ENCODE peak calls at places on chromosome 9, in five cellular contexts. L is brain microvascular endothelial cell, V is H9, Q is HFFc6, K is fibroblast of the aortic adventitia. D is an unnamed sample.

GRCh38 chr9:114910541-114910940 is 19.9 kb downstream of the TNFSF8 start:
- DNase-seq in L (no peak), K (no peak), V (no peak), Q (no peak), D (no peak)

GRCh38 chr9:87086536-87086935 is 139.2 kb upstream of the GAS1 start:
- DNase-seq in L (no peak), K (no peak), V (no peak), Q (no peak), D (no peak)

GRCh38 chr9:35664531-35665470 is at the start of gene ARHGEF39:
- DNase-seq in L (peak), Q (peak), V (peak), K (peak), D (peak)

GRCh38 chr9:105178106-105178505 is 66.3 kb upstream of the SLC44A1 start:
- DNase-seq in L (no peak), Q (no peak), K (no peak), V (no peak), D (no peak)

GRCh38 chr9:82597225-82598158 is 465.4 kb downstream of the RASEF start:
- DNase-seq in V (no peak), L (peak), Q (no peak), K (no peak), D (no peak)

GRCh38 chr9:121976751-121977150 is 116.4 kb downstream of the TTLL11 start:
- DNase-seq in V (no peak), Q (peak), K (peak), L (peak), D (no peak)

GRCh38 chr9:13939129-13939528 is 374.8 kb downstream of the NFIB start:
- DNase-seq in Q (peak), V (no peak), K (peak), L (peak), D (no peak)

GRCh38 chr9:129379181-129379836 is 201.2 kb upstream of the IER5L start:
- DNase-seq in Q (no peak), K (no peak), V (no peak), L (no peak), D (no peak)

GRCh38 chr9:121566401-121567141 is 66.9 kb upstream of the GGTA1 start:
- DNase-seq in L (peak), K (peak), Q (peak), V (no peak), D (no peak)

GRCh38 chr9:114288233-114289051 is 34.5 kb upstream of the ORM1 start:
- DNase-seq in K (peak), V (peak), L (peak), Q (peak), D (no peak)

GRCh38 chr9:36566813-36567217 is 5.9 kb upstream of the MELK start:
- DNase-seq in V (no peak), Q (no peak), K (peak), L (peak), D (no peak)

GRCh38 chr9:3177362-3177761 is 333.5 kb upstream of the PUM3 start:
- DNase-seq in L (no peak), Q (no peak), K (no peak), V (no peak), D (no peak)
- TF ChIP-seq CTCF in L (no peak), Q (no peak), K (no peak), V (no peak), D (no peak)

GRCh38 chr9:91825866-91826265 is 124.2 kb downstream of the ROR2 start:
- DNase-seq in L (no peak), Q (no peak), K (no peak), V (no peak), D (no peak)
- TF ChIP-seq CTCF in L (no peak), Q (no peak), K (no peak), V (no peak), D (no peak)

GRCh38 chr9:26750126-26750525 is 142.5 kb downstream of the CAAP1 start:
- DNase-seq in L (no peak), V (no peak), K (no peak), Q (no peak), D (no peak)

GRCh38 chr9:26746357-26747072 is 146.1 kb downstream of the CAAP1 start:
- DNase-seq in L (peak), V (peak), K (peak), Q (peak), D (no peak)

GRCh38 chr9:26745111-26745510 is 147.5 kb downstream of the CAAP1 start:
- DNase-seq in K (no peak), Q (no peak), L (no peak), V (no peak), D (no peak)

GRCh38 chr9:26747611-26748010 is 145.0 kb downstream of the CAAP1 start:
- DNase-seq in K (no peak), L (no peak), Q (no peak), V (no peak), D (no peak)

DNA sequence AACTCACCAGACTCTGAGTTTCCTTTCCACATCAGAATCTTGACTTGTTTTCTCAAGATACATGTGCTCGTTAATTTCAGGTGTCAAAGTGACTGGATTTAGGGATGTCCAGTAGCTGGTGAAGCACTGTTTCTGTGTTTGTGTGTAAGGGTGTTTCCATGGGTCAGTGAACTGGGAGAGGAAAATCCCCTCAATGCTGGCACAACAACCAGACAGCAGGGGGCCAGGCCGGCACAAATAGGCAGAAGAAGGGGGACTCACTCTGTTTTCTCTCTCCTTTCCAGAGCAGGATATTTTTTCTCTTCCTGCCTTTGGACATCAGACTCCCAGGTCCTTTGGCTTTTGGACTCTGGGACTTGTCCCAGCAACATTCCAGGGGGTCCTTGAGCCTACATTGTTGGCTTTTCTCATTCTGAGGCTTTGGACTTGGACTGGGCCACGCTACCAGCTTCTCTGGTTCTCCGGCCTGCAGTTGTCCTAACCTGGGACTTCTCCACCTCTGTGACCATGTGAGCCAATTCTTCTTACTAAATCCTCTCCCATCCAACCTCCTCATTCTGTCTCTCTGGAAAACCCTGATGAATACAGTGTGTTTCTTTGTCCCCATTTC is 144.0 kb downstream of the CAAP1 start:
- DNase-seq in K (no peak), L (no peak), Q (no peak), V (no peak), D (no peak)
- TF ChIP-seq CTCF in K (no peak), L (no peak), Q (no peak), V (no peak), D (no peak)

DNA sequence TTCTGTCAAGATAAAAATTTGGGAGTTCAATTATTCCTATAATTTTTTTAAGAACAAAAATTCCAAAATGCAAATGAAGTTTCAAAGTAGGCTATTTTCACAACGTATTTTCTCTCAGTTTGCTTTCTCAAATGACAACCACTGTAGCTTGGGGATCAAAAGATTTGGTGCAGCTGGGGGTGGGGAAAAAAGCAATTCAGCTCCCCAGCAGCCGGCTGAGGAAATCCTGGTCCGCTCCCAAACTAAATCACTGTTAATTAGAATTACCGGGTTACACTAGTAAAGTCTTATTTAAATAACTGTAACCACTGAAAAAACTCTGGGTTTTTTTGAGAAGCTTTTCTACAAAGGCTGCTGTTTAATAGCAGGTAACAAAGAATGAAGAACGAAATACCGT is 5.7 kb downstream of the NR6A1 start:
- DNase-seq in K (no peak), V (no peak), L (no peak), Q (no peak), D (no peak)
- TF ChIP-seq CTCF in K (no peak), V (no peak), L (no peak), Q (no peak), D (no peak)

GRCh38 chr9:119020730-119021333 is 348.4 kb downstream of the BRINP1 start:
- DNase-seq in Q (no peak), L (no peak), V (peak), K (no peak), D (no peak)
- TF ChIP-seq CTCF in Q (no peak), L (no peak), V (peak), K (no peak), D (no peak)

GRCh38 chr9:22308177-22308576 is 138.4 kb upstream of the DMRTA1 start:
- DNase-seq in Q (no peak), K (no peak), V (no peak), L (no peak), D (no peak)

GRCh38 chr9:22307013-22307711 is 139.5 kb upstream of the DMRTA1 start:
- DNase-seq in V (no peak), Q (peak), K (peak), L (peak), D (no peak)
- TF ChIP-seq CTCF in V (peak), Q (peak), K (peak), L (peak), D (no peak)

DNA sequence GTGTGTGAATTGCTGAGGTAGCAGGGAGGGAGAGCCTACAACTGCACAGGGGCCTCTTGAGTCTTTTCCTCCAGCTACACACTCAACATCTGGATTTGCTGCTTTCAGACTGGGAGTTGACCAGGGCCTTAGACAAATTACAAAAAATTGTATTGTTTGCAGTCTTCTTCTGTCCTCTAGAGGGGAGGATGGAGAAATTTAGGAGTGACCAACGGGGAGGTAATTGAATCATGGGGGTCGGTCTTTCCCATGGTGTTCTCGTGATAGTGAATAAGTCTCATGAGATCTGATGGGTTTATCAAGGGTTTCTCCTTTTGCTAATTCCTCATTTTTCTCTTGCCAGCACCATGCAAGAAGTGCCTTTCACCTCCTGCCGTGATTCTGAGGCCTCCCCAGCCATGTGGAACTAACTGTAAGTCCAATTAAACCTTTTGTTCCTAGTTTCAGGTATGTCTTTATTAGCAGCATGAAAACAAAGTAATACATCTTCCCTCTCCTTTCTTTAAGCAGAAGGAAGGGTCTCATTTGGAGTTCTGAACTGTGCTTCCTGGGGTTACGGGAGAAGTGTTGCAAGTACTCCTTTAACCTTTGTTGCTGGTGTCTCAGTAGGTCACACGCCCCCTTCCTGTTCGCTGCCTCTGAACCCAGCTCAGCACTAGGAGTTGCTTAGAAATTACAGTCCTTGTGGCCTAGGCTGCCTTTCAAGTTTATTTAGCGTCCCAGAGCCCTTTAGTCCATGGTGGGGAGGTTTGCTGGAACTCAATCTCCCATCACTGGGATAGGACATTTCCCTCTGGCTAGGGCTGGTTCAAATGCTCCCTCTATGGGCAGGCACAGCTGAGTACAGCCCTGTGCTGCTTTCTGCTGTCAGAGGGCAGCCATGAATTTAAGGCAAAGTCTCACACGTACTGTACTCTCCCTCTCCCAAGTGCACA is 4.4 kb downstream of the IFNA8 start:
- DNase-seq in K (no peak), V (peak), L (no peak), Q (no peak), D (no peak)
- TF ChIP-seq CTCF in K (peak), V (peak), L (peak), Q (peak), D (peak)

GRCh38 chr9:101372327-101373118 is 12.3 kb downstream of the BAAT start:
- DNase-seq in L (no peak), V (no peak), K (no peak), Q (no peak), D (no peak)

GRCh38 chr9:101375546-101375945 is 9.3 kb downstream of the BAAT start:
- DNase-seq in L (no peak), Q (no peak), K (no peak), V (peak), D (no peak)

GRCh38 chr9:101380295-101380694 is 4.5 kb downstream of the BAAT start:
- DNase-seq in K (no peak), Q (no peak), V (no peak), L (no peak), D (no peak)

GRCh38 chr9:101371813-101372212 is 13.0 kb downstream of the BAAT start:
- DNase-seq in L (no peak), Q (no peak), K (no peak), V (no peak), D (no peak)

DNA sequence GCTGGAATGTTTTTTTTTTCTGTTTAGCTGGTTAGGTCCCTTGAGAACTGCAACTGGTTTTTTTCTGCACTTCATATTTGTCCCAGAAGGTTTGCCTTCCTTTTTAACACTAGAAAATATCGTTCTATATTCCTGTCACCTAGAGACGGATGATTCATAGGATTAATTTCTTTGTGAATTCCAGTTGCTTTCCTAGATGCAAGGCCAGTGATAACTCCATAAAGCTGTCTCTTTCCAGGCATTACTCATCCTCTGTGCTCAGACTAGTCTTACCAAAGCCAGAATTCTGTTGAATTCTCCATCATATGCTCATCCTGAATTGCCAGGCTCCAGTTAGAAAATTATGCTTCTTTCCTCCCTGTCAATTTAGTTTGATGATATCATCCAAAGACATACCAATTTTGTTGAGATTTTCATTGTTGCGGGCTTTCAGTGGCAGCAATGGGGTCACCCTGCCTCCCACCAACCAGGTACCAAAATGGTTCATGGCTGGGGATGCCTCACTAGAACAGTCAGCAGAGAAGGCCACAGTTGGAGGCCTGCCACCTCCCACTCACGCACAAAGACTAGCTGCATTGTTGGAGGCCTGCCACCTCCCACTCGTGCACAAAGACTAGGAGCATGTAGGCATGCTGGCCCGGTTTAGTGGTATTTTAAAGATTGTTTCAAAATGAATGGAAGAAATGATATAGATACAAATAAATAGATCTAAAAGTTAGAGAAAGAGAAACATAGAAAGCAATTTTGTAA is 8.5 kb downstream of the BAAT start:
- DNase-seq in L (peak), Q (peak), K (peak), V (no peak), D (no peak)
- TF ChIP-seq CTCF in L (no peak), Q (no peak), K (no peak), V (no peak), D (no peak)

GRCh38 chr9:68779558-68780376 is 74.7 kb downstream of the PIP5K1B start:
- DNase-seq in L (peak), K (peak), Q (peak), V (peak), D (peak)
- TF ChIP-seq CTCF in L (peak), K (peak), Q (peak), V (peak), D (peak)

GRCh38 chr9:83977196-83977595 is 2.8 kb downstream of the HNRNPK start:
- DNase-seq in K (no peak), Q (no peak), V (no peak), L (no peak), D (no peak)

GRCh38 chr9:83981126-83981871 is 694 bp downstream of the RMI1 start:
- DNase-seq in K (peak), V (no peak), Q (peak), L (peak), D (peak)

GRCh38 chr9:83978992-83979811 is 813 bp downstream of the HNRNPK start:
- DNase-seq in L (peak), Q (peak), K (peak), V (peak), D (peak)

GRCh38 chr9:83980395-83981125 is at the start of gene RMI1:
- DNase-seq in L (peak), Q (peak), V (peak), K (peak), D (peak)

DNA sequence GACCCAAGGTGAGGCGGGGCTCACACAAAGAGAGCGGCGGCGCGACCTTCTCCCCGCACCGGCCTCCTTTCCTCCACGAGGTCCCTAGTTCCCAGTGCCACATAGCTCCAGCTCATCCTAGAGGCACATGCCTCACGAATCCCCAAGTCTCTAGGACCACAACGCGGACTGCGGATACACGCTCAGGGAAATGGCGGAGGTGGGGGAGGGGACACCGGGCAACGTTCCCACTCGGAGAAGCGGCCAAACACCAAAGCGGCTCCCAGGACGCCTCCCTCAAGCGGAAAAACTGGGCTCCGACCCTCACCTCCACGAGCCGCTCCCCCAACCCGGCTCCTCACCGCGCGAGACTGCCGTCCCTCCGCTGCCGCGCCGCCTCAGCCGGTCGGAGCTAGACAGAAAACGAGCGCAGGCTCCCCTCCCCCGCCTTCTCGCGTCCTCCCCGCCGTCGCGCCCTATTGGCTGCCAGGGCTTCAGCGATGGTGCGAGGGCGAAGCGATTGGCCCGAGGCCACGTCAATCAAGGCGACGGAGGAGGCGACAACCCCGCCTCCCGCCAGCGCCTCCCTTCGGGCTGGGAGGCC is at the start of gene HNRNPK:
- DNase-seq in Q (peak), L (peak), V (peak), K (peak), D (peak)
- TF ChIP-seq CTCF in Q (no peak), L (peak), V (no peak), K (peak), D (peak)

D was measured in GM13976.